ENCODE peak calls at places on chromosomes 4 and X, in four cellular contexts. K is hepatic stellate cell, F is AG10803, A is NCI-H187 treated with DMSO at 0.1 percent for 48 hours. Y is an unnamed sample.

GRCh38 chr4:1231637-1232360 is 17.1 kb downstream of the CTBP1 start:
- DNase-seq in F (peak; percentile 23), A (no peak), K (no peak), Y (no peak)

GRCh38 chr4:166143227-166143626 is 270.2 kb downstream of the TLL1 start:
- DNase-seq in F (peak; percentile 5), K (peak; percentile 11), A (no peak), Y (no peak)

GRCh38 chrX:27565992-27566391 is 24.2 kb upstream of the DCAF8L2 start:
- DNase-seq in K (no peak), F (no peak), A (no peak), Y (peak; percentile 1)

GRCh38 chrX:105191878-105192277 is 28.6 kb downstream of the TEX13A start:
- DNase-seq in A (no peak), F (no peak), K (peak; percentile 18), Y (peak; percentile 17)

GRCh38 chr4:183349673-183350072 is 27.4 kb upstream of the CLDN24 start:
- DNase-seq in K (no peak), A (no peak), F (peak; percentile 98), Y (peak; percentile 35)

GRCh38 chr4:73859614-73860088 is 6.6 kb downstream of the PF4V1 start:
- DNase-seq in K (peak; percentile 55), F (peak; percentile 52), A (no peak), Y (peak; percentile 90)

GRCh38 chrX:124217289-124218251 is 114.9 kb upstream of the TEX13D start:
- DNase-seq in A (peak; percentile 8), K (no peak), F (peak; percentile 22), Y (peak; percentile 30)

GRCh38 chr4:7297374-7297773 is 105.0 kb downstream of the SORCS2 start:
- DNase-seq in A (no peak), F (no peak), K (no peak), Y (no peak)

GRCh38 chr4:109560687-109561452 is 824 bp downstream of the MCUB start:
- DNase-seq in K (peak; percentile 80), F (peak; percentile 73), A (no peak), Y (peak; percentile 83)

GRCh38 chrX:107684956-107685385 is 56.7 kb downstream of the PRPS1 start:
- DNase-seq in K (no peak), F (no peak), A (no peak), Y (peak; percentile 67)

GRCh38 chr4:71553605-71554004 is 214.8 kb downstream of the SLC4A4 start:
- DNase-seq in K (peak; percentile 2), F (peak; percentile 71), A (no peak), Y (peak; percentile 55)

GRCh38 chr4:6732441-6733357 is 16.7 kb downstream of the BLOC1S4 start:
- DNase-seq in A (no peak), F (peak; percentile 93), K (peak; percentile 83), Y (peak; percentile 88)

GRCh38 chr4:58515206-58515605 is 1405.0 kb upstream of the IGFBP7 start:
- DNase-seq in A (no peak), K (no peak), F (no peak), Y (no peak)

GRCh38 chr4:122450847-122451246 is 5.7 kb downstream of the IL2 start:
- DNase-seq in K (no peak), F (peak; percentile 7), A (no peak), Y (peak; percentile 33)

GRCh38 chr4:4217123-4217522 is 9.6 kb downstream of the OTOP1 start:
- DNase-seq in F (no peak), A (no peak), K (no peak), Y (no peak)

GRCh38 chr4:5976431-5976830 is 41.8 kb downstream of the C4orf50 start:
- DNase-seq in K (no peak), F (no peak), A (no peak), Y (no peak)

GRCh38 chr4:187027231-187027760 is 303.6 kb upstream of the FAT1 start:
- DNase-seq in F (peak; percentile 2), A (no peak), K (no peak), Y (peak; percentile 33)

Y was measured in mesenchymal stem cell.